ENCODE peak calls at places on chromosomes 16 and 17, in ten cellular contexts. D is upper lobe of left lung; H is Caki2; R is brain microvascular endothelial cell; K is Calu3; V is stimulated activated CD4-positive, alpha-beta T cell treated with anti-CD3 and anti-CD28 coated beads, Interleukin-12 subunit alpha, Interleukin-12 subunit beta, amount 100 ng/mL, for 4 hours; J is neural crest cell; Z is fibroblast of lung; W is astrocyte of the hippocampus; X is hepatocyte. B is an unnamed sample.

GRCh38 chr17:6420173-6420641 is 14.7 kb downstream of the AIPL1 start:
- DNase-seq in D (no peak), H (no peak), R (no peak), K (peak; percentile 51), V (peak; percentile 27), J (peak; percentile 37), Z (no peak), W (peak; percentile 33), X (peak; percentile 46), B (peak; percentile 12)

GRCh38 chr16:14042706-14043105 is 28.4 kb upstream of the MRTFB start:
- DNase-seq in D (no peak), H (no peak), R (no peak), K (no peak), V (no peak), J (no peak), Z (no peak), W (peak; percentile 77), X (no peak), B (no peak)

GRCh38 chr16:88634141-88634993 is 4.0 kb upstream of the IL17C start:
- DNase-seq in D (peak; percentile 57), H (no peak), R (peak; percentile 32), K (no peak), V (peak; percentile 37), J (peak; percentile 56), Z (peak; percentile 50), W (peak; percentile 48), X (peak; percentile 75), B (peak; percentile 36)

GRCh38 chr17:57527437-57528083 is 217.5 kb downstream of the CCDC182 start:
- DNase-seq in D (no peak), H (no peak), R (no peak), K (no peak), V (no peak), J (no peak), Z (no peak), W (no peak), X (peak; percentile 55), B (no peak)

GRCh38 chr16:7763111-7763510 is 430.5 kb downstream of the RBFOX1 start:
- DNase-seq in D (no peak), H (peak; percentile 9), R (no peak), K (no peak), V (no peak), J (no peak), Z (no peak), W (no peak), X (peak; percentile 6), B (no peak)

GRCh38 chr17:77681820-77682219 is 276.7 kb upstream of the TNRC6C start:
- DNase-seq in D (no peak), H (no peak), R (no peak), K (no peak), V (no peak), J (no peak), Z (peak; percentile 8), W (peak; percentile 29), X (peak; percentile 80), B (peak; percentile 14)

GRCh38 chr17:64773836-64774761 is 112.0 kb upstream of the SMURF2 start:
- DNase-seq in D (peak; percentile 88), H (peak; percentile 91), R (peak; percentile 47), K (peak; percentile 85), V (no peak), J (no peak), Z (peak; percentile 57), W (peak; percentile 59), X (peak; percentile 89), B (peak; percentile 48)

GRCh38 chr17:77466140-77466539 is 325.4 kb downstream of the SEC14L1 start:
- DNase-seq in D (no peak), H (no peak), R (no peak), K (no peak), V (no peak), J (peak; percentile 68), Z (no peak), W (peak; percentile 91), X (no peak), B (no peak)

GRCh38 chr17:71682174-71682494 is 438.7 kb upstream of the SOX9 start:
- DNase-seq in D (no peak), H (no peak), R (no peak), K (no peak), V (no peak), J (no peak), Z (no peak), W (no peak), X (no peak), B (no peak)

B was measured in fibroblast of mammary gland.